ENCODE peak calls at places on chromosomes 12 and 14, in seven cellular contexts. One of them, this sample, is unnamed.

GRCh38 chr14:49861923-49862673 is 9.5 kb upstream of the NEMF start:
- DNase-seq in adrenal gland: peak; percentile 92
- DNase-seq in fibroblast of lung: peak; percentile 94
- DNase-seq in SK-N-SH: peak; percentile 58
- DNase-seq in esophagus squamous epithelium: peak; percentile 56
- DNase-seq in dorsolateral prefrontal cortex: peak; percentile 78
- DNase-seq in esophagus muscularis mucosa: peak; percentile 97
- DNase-seq in this sample: peak; percentile 80

GRCh38 chr12:91603060-91603459 is 420.4 kb upstream of the DCN start:
- DNase-seq in adrenal gland: no peak
- DNase-seq in fibroblast of lung: peak; percentile 17
- DNase-seq in SK-N-SH: no peak
- DNase-seq in esophagus squamous epithelium: no peak
- DNase-seq in dorsolateral prefrontal cortex: no peak
- DNase-seq in esophagus muscularis mucosa: no peak
- DNase-seq in this sample: no peak

GRCh38 chr14:22547309-22547947 is 41.6 kb downstream of the DAD1 start:
- DNase-seq in adrenal gland: no peak
- DNase-seq in fibroblast of lung: no peak
- DNase-seq in SK-N-SH: no peak
- DNase-seq in esophagus squamous epithelium: no peak
- DNase-seq in dorsolateral prefrontal cortex: no peak
- DNase-seq in esophagus muscularis mucosa: no peak
- DNase-seq in this sample: no peak

GRCh38 chr14:103391048-103391447 is 5.8 kb downstream of the MARK3 start:
- DNase-seq in adrenal gland: peak; percentile 46
- DNase-seq in fibroblast of lung: peak; percentile 87
- DNase-seq in SK-N-SH: peak; percentile 61
- DNase-seq in esophagus squamous epithelium: no peak
- DNase-seq in dorsolateral prefrontal cortex: no peak
- DNase-seq in esophagus muscularis mucosa: no peak
- DNase-seq in this sample: peak; percentile 31

GRCh38 chr12:70556179-70556869 is 80.9 kb downstream of the PTPRB start:
- DNase-seq in adrenal gland: no peak
- DNase-seq in fibroblast of lung: no peak
- DNase-seq in SK-N-SH: no peak
- DNase-seq in esophagus squamous epithelium: no peak
- DNase-seq in dorsolateral prefrontal cortex: no peak
- DNase-seq in esophagus muscularis mucosa: no peak
- DNase-seq in this sample: no peak

GRCh38 chr14:89284368-89285058 is 132.5 kb downstream of the FOXN3 start:
- DNase-seq in adrenal gland: peak; percentile 11
- DNase-seq in fibroblast of lung: peak; percentile 37
- DNase-seq in SK-N-SH: no peak
- DNase-seq in esophagus squamous epithelium: no peak
- DNase-seq in dorsolateral prefrontal cortex: no peak
- DNase-seq in esophagus muscularis mucosa: no peak
- DNase-seq in this sample: no peak

GRCh38 chr12:84599539-84599938 is 313.1 kb downstream of the SLC6A15 start:
- DNase-seq in adrenal gland: no peak
- DNase-seq in fibroblast of lung: peak; percentile 8
- DNase-seq in SK-N-SH: no peak
- DNase-seq in esophagus squamous epithelium: no peak
- DNase-seq in dorsolateral prefrontal cortex: no peak
- DNase-seq in esophagus muscularis mucosa: no peak
- DNase-seq in this sample: no peak

GRCh38 chr12:104578453-104578852 is 121.7 kb downstream of the CHST11 start:
- DNase-seq in adrenal gland: peak; percentile 57
- DNase-seq in fibroblast of lung: peak; percentile 48
- DNase-seq in SK-N-SH: no peak
- DNase-seq in esophagus squamous epithelium: no peak
- DNase-seq in dorsolateral prefrontal cortex: no peak
- DNase-seq in esophagus muscularis mucosa: no peak
- DNase-seq in this sample: no peak

GRCh38 chr14:51929920-51930682 is 59.2 kb upstream of the RTRAF start:
- DNase-seq in adrenal gland: no peak
- DNase-seq in fibroblast of lung: no peak
- DNase-seq in SK-N-SH: no peak
- DNase-seq in esophagus squamous epithelium: no peak
- DNase-seq in dorsolateral prefrontal cortex: no peak
- DNase-seq in esophagus muscularis mucosa: no peak
- DNase-seq in this sample: no peak

GRCh38 chr12:80655751-80656150 is 51.7 kb upstream of the MYF6 start:
- DNase-seq in adrenal gland: no peak
- DNase-seq in fibroblast of lung: peak; percentile 34
- DNase-seq in SK-N-SH: no peak
- DNase-seq in esophagus squamous epithelium: no peak
- DNase-seq in dorsolateral prefrontal cortex: no peak
- DNase-seq in esophagus muscularis mucosa: no peak
- DNase-seq in this sample: no peak

GRCh38 chr12:123129651-123130050 is 21.2 kb downstream of the PITPNM2 start:
- DNase-seq in adrenal gland: no peak
- DNase-seq in fibroblast of lung: no peak
- DNase-seq in SK-N-SH: no peak
- DNase-seq in esophagus squamous epithelium: no peak
- DNase-seq in dorsolateral prefrontal cortex: no peak
- DNase-seq in esophagus muscularis mucosa: no peak
- DNase-seq in this sample: no peak

GRCh38 chr12:123131291-123131831 is 19.5 kb downstream of the PITPNM2 start:
- DNase-seq in adrenal gland: no peak
- DNase-seq in fibroblast of lung: no peak
- DNase-seq in SK-N-SH: no peak
- DNase-seq in esophagus squamous epithelium: no peak
- DNase-seq in dorsolateral prefrontal cortex: no peak
- DNase-seq in esophagus muscularis mucosa: no peak
- DNase-seq in this sample: no peak

GRCh38 chr12:123122649-123123048 is 28.2 kb downstream of the PITPNM2 start:
- DNase-seq in adrenal gland: no peak
- DNase-seq in fibroblast of lung: no peak
- DNase-seq in SK-N-SH: no peak
- DNase-seq in esophagus squamous epithelium: no peak
- DNase-seq in dorsolateral prefrontal cortex: no peak
- DNase-seq in esophagus muscularis mucosa: no peak
- DNase-seq in this sample: no peak

GRCh38 chr12:123121670-123122069 is 29.2 kb downstream of the PITPNM2 start:
- DNase-seq in adrenal gland: no peak
- DNase-seq in fibroblast of lung: no peak
- DNase-seq in SK-N-SH: no peak
- DNase-seq in esophagus squamous epithelium: no peak
- DNase-seq in dorsolateral prefrontal cortex: no peak
- DNase-seq in esophagus muscularis mucosa: no peak
- DNase-seq in this sample: no peak

GRCh38 chr12:123126294-123127144 is 24.4 kb downstream of the PITPNM2 start:
- DNase-seq in adrenal gland: peak; percentile 84
- DNase-seq in fibroblast of lung: peak; percentile 97
- DNase-seq in SK-N-SH: no peak
- DNase-seq in esophagus squamous epithelium: no peak
- DNase-seq in dorsolateral prefrontal cortex: no peak
- DNase-seq in esophagus muscularis mucosa: no peak
- DNase-seq in this sample: no peak
- H3K27ac ChIP-seq in adrenal gland: peak overlapping the region; percentile 76
- H3K27ac ChIP-seq in fibroblast of lung: peak overlapping the region; percentile 87
- H3K27ac ChIP-seq in SK-N-SH: peak overlapping the region; percentile 40
- H3K27ac ChIP-seq in esophagus squamous epithelium: peak overlapping the region; percentile 47
- H3K27ac ChIP-seq in dorsolateral prefrontal cortex: no peak overlapping the region
- H3K27ac ChIP-seq in esophagus muscularis mucosa: peak overlapping the region; percentile 74
- H3K27ac ChIP-seq in this sample: no peak overlapping the region

GRCh38 chr14:68543516-68543915 is 249.4 kb downstream of the ZFP36L1 start:
- DNase-seq in adrenal gland: no peak
- DNase-seq in fibroblast of lung: no peak
- DNase-seq in SK-N-SH: no peak
- DNase-seq in esophagus squamous epithelium: no peak
- DNase-seq in dorsolateral prefrontal cortex: no peak
- DNase-seq in esophagus muscularis mucosa: peak; percentile 77
- DNase-seq in this sample: no peak
- H3K4me3 ChIP-seq in adrenal gland: no peak overlapping the region
- H3K4me3 ChIP-seq in fibroblast of lung: no peak overlapping the region
- H3K4me3 ChIP-seq in SK-N-SH: no peak overlapping the region
- H3K4me3 ChIP-seq in esophagus squamous epithelium: no peak overlapping the region
- H3K4me3 ChIP-seq in dorsolateral prefrontal cortex: no peak overlapping the region
- H3K4me3 ChIP-seq in esophagus muscularis mucosa: no peak overlapping the region
- H3K4me3 ChIP-seq in this sample: no peak overlapping the region

GRCh38 chr14:53968756-53969155 is 12.1 kb upstream of the BMP4 start:
- DNase-seq in adrenal gland: no peak
- DNase-seq in fibroblast of lung: no peak
- DNase-seq in SK-N-SH: no peak
- DNase-seq in esophagus squamous epithelium: no peak
- DNase-seq in dorsolateral prefrontal cortex: no peak
- DNase-seq in esophagus muscularis mucosa: no peak
- DNase-seq in this sample: no peak
- TF ChIP-seq CTCF in adrenal gland: no peak
- TF ChIP-seq CTCF in fibroblast of lung: no peak
- TF ChIP-seq CTCF in SK-N-SH: no peak
- TF ChIP-seq CTCF in esophagus squamous epithelium: no peak
- TF ChIP-seq CTCF in dorsolateral prefrontal cortex: no peak
- TF ChIP-seq CTCF in esophagus muscularis mucosa: no peak
- TF ChIP-seq CTCF in this sample: no peak

GRCh38 chr14:31965735-31966598 is 111.1 kb upstream of the ARHGAP5 start:
- DNase-seq in adrenal gland: peak; percentile 77
- DNase-seq in fibroblast of lung: peak; percentile 17
- DNase-seq in SK-N-SH: no peak
- DNase-seq in esophagus squamous epithelium: no peak
- DNase-seq in dorsolateral prefrontal cortex: no peak
- DNase-seq in esophagus muscularis mucosa: peak; percentile 89
- DNase-seq in this sample: no peak

GRCh38 chr14:31968912-31969311 is 108.2 kb upstream of the ARHGAP5 start:
- DNase-seq in adrenal gland: no peak
- DNase-seq in fibroblast of lung: no peak
- DNase-seq in SK-N-SH: no peak
- DNase-seq in esophagus squamous epithelium: no peak
- DNase-seq in dorsolateral prefrontal cortex: no peak
- DNase-seq in esophagus muscularis mucosa: no peak
- DNase-seq in this sample: no peak

GRCh38 chr14:31968107-31968810 is 108.8 kb upstream of the ARHGAP5 start:
- DNase-seq in adrenal gland: no peak
- DNase-seq in fibroblast of lung: no peak
- DNase-seq in SK-N-SH: no peak
- DNase-seq in esophagus squamous epithelium: no peak
- DNase-seq in dorsolateral prefrontal cortex: no peak
- DNase-seq in esophagus muscularis mucosa: peak; percentile 85
- DNase-seq in this sample: no peak

GRCh38 chr14:31967669-31967975 is 109.5 kb upstream of the ARHGAP5 start:
- DNase-seq in adrenal gland: no peak
- DNase-seq in fibroblast of lung: no peak
- DNase-seq in SK-N-SH: no peak
- DNase-seq in esophagus squamous epithelium: no peak
- DNase-seq in dorsolateral prefrontal cortex: no peak
- DNase-seq in esophagus muscularis mucosa: no peak
- DNase-seq in this sample: no peak

GRCh38 chr14:31966896-31967668 is 110.0 kb upstream of the ARHGAP5 start:
- DNase-seq in adrenal gland: no peak
- DNase-seq in fibroblast of lung: no peak
- DNase-seq in SK-N-SH: no peak
- DNase-seq in esophagus squamous epithelium: no peak
- DNase-seq in dorsolateral prefrontal cortex: no peak
- DNase-seq in esophagus muscularis mucosa: peak; percentile 87
- DNase-seq in this sample: no peak
- H3K27ac ChIP-seq in adrenal gland: peak overlapping the region; percentile 56
- H3K27ac ChIP-seq in fibroblast of lung: no peak overlapping the region
- H3K27ac ChIP-seq in SK-N-SH: no peak overlapping the region
- H3K27ac ChIP-seq in esophagus squamous epithelium: peak overlapping the region; percentile 66
- H3K27ac ChIP-seq in dorsolateral prefrontal cortex: no peak overlapping the region
- H3K27ac ChIP-seq in esophagus muscularis mucosa: peak overlapping the region; percentile 58
- H3K27ac ChIP-seq in this sample: no peak overlapping the region

GRCh38 chr14:104393898-104394605 is 185.5 kb upstream of the C14orf180 start:
- DNase-seq in adrenal gland: peak; percentile 49
- DNase-seq in fibroblast of lung: no peak
- DNase-seq in SK-N-SH: peak; percentile 80
- DNase-seq in esophagus squamous epithelium: no peak
- DNase-seq in dorsolateral prefrontal cortex: no peak
- DNase-seq in esophagus muscularis mucosa: no peak
- DNase-seq in this sample: peak; percentile 21
- H3K4me3 ChIP-seq in adrenal gland: no peak overlapping the region
- H3K4me3 ChIP-seq in fibroblast of lung: no peak overlapping the region
- H3K4me3 ChIP-seq in SK-N-SH: no peak overlapping the region
- H3K4me3 ChIP-seq in esophagus squamous epithelium: no peak overlapping the region
- H3K4me3 ChIP-seq in dorsolateral prefrontal cortex: no peak overlapping the region
- H3K4me3 ChIP-seq in esophagus muscularis mucosa: no peak overlapping the region
- H3K4me3 ChIP-seq in this sample: no peak overlapping the region